ENCODE peak calls at places on chromosomes 2 and 18, in five cellular contexts. One of them, this sample, is unnamed. For H3K4me1, the result is how much of the 10 kb centered on the place peaks cover.

GRCh38 chr2:74690571-74690970 is 36.5 kb downstream of the SEMA4F start:
- DNase-seq in psoas muscle: no peak
- DNase-seq in HCT116: peak
- DNase-seq in A549: peak
- DNase-seq in cardiac muscle cell: peak
- DNase-seq in this sample: peak

GRCh38 chr2:169324581-169325260 is 37.6 kb downstream of the LRP2 start:
- DNase-seq in psoas muscle: no peak
- DNase-seq in HCT116: no peak
- DNase-seq in A549: no peak
- DNase-seq in cardiac muscle cell: peak
- DNase-seq in this sample: peak

GRCh38 chr2:216742411-216742810 is 47.1 kb upstream of the IGFBP5 start:
- DNase-seq in psoas muscle: peak
- DNase-seq in HCT116: no peak
- DNase-seq in A549: no peak
- DNase-seq in cardiac muscle cell: no peak
- DNase-seq in this sample: no peak

GRCh38 chr18:48313803-48314202 is 95.4 kb downstream of the ZBTB7C start:
- DNase-seq in psoas muscle: no peak
- DNase-seq in HCT116: no peak
- DNase-seq in A549: no peak
- DNase-seq in cardiac muscle cell: peak
- DNase-seq in this sample: no peak

GRCh38 chr2:66445781-66446177 is 10.9 kb downstream of the MEIS1 start:
- DNase-seq in psoas muscle: no peak
- DNase-seq in HCT116: no peak
- DNase-seq in A549: no peak
- DNase-seq in cardiac muscle cell: peak
- DNase-seq in this sample: peak

GRCh38 chr2:225164406-225165048 is 122.3 kb upstream of the DOCK10 start:
- DNase-seq in psoas muscle: no peak
- DNase-seq in HCT116: no peak
- DNase-seq in A549: no peak
- DNase-seq in cardiac muscle cell: peak
- DNase-seq in this sample: no peak

GRCh38 chr18:23967321-23968089 is 47.0 kb upstream of the TTC39C start:
- DNase-seq in psoas muscle: no peak
- DNase-seq in HCT116: no peak
- DNase-seq in A549: no peak
- DNase-seq in cardiac muscle cell: no peak
- DNase-seq in this sample: no peak

GRCh38 chr2:239804161-239805042 is 220.7 kb downstream of the NDUFA10 start:
- DNase-seq in psoas muscle: no peak
- DNase-seq in HCT116: no peak
- DNase-seq in A549: no peak
- DNase-seq in cardiac muscle cell: no peak
- DNase-seq in this sample: no peak

DNA sequence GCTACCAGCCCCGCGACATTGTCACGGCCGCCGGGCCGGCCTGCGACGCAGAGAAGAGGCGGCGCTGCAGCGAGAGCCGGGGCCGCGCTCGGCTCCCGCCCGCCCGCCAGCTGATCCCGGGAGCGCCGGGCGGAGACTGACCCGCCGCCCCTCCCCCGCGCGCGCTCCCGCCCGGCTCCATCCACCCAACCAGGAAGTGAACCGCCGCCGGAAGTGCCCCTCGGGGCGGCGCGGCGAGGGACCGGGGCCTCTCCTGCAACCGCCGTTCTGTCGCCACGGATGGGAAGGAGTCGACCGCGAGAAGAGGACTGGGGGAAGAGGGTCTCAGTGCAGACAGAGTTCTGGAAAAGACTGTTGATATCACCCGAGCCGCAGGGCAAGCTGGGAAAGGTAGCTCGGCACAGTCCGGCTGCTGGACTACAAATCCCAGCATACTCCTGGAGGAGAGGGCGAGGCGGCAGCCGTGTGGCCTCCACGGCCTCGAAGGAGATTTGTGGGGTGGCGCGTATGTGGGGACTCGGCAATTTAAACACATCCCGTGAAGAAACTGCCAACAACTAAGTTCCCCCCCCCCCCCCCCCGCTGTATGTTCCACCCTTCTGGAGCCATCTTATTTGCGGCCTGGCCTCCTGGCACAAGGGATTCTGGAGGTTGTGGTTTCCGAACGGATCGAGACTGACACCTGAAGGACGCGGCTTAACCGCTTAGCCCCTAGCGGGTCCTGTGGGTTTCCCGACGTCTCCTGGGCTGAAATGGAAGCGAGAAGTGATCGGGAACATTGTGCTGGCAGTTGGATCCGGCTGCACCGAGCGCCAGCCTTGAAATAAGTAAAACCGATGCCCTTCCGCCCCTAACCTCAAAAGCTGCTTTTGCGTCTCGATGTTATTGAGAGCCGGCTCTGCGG is at the start of gene AAK1:
- DNase-seq in psoas muscle: peak
- DNase-seq in HCT116: peak
- DNase-seq in A549: peak
- DNase-seq in cardiac muscle cell: peak
- DNase-seq in this sample: peak
- H3K4me1 ChIP-seq in psoas muscle: under half
- H3K4me1 ChIP-seq in HCT116: under half
- H3K4me1 ChIP-seq in A549: under half
- H3K4me1 ChIP-seq in cardiac muscle cell: under half
- H3K4me1 ChIP-seq in this sample: under half

GRCh38 chr2:70248145-70248809 is at the start of gene TIA1:
- DNase-seq in psoas muscle: peak
- DNase-seq in HCT116: peak
- DNase-seq in A549: peak
- DNase-seq in cardiac muscle cell: peak
- DNase-seq in this sample: peak

GRCh38 chr2:70255637-70256314 is 2.2 kb upstream of the PCYOX1 start:
- DNase-seq in psoas muscle: no peak
- DNase-seq in HCT116: no peak
- DNase-seq in A549: no peak
- DNase-seq in cardiac muscle cell: no peak
- DNase-seq in this sample: no peak

GRCh38 chr2:70247364-70248144 is 874 bp downstream of the TIA1 start:
- DNase-seq in psoas muscle: no peak
- DNase-seq in HCT116: no peak
- DNase-seq in A549: no peak
- DNase-seq in cardiac muscle cell: peak
- DNase-seq in this sample: peak

GRCh38 chr2:70248810-70249438 is 496 bp upstream of the TIA1 start:
- DNase-seq in psoas muscle: no peak
- DNase-seq in HCT116: no peak
- DNase-seq in A549: no peak
- DNase-seq in cardiac muscle cell: peak
- DNase-seq in this sample: peak

DNA sequence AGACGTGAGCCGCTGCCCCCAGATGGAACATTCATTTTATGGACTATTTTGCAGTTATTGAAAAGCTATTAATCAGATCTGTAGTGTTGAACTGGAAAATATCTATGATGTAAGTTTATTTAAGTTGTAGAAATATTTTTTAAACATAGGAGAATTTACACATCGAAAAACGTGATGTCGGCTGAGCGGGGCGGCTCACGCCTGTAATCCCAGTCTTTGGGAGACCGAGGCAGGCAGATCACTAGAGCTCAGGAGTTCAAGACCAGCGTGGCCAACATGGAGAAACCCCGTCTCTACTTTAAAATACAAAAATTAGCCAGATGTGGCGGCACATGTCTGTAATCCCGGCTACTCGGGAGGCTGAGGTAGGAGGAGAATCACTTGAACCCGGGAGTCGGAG is 2.0 kb upstream of the TIA1 start:
- DNase-seq in psoas muscle: no peak
- DNase-seq in HCT116: no peak
- DNase-seq in A549: no peak
- DNase-seq in cardiac muscle cell: no peak
- DNase-seq in this sample: no peak
- H3K4me1 ChIP-seq in psoas muscle: under half
- H3K4me1 ChIP-seq in HCT116: under half
- H3K4me1 ChIP-seq in A549: under half
- H3K4me1 ChIP-seq in cardiac muscle cell: under half
- H3K4me1 ChIP-seq in this sample: under half

GRCh38 chr2:36449943-36450392 is 94.4 kb downstream of the CRIM1 start:
- DNase-seq in psoas muscle: no peak
- DNase-seq in HCT116: no peak
- DNase-seq in A549: no peak
- DNase-seq in cardiac muscle cell: peak
- DNase-seq in this sample: no peak

GRCh38 chr2:36452279-36452678 is 96.7 kb downstream of the CRIM1 start:
- DNase-seq in psoas muscle: no peak
- DNase-seq in HCT116: no peak
- DNase-seq in A549: no peak
- DNase-seq in cardiac muscle cell: no peak
- DNase-seq in this sample: no peak

GRCh38 chr2:36453652-36454051 is 98.1 kb downstream of the CRIM1 start:
- DNase-seq in psoas muscle: no peak
- DNase-seq in HCT116: no peak
- DNase-seq in A549: no peak
- DNase-seq in cardiac muscle cell: no peak
- DNase-seq in this sample: no peak

GRCh38 chr2:36450466-36451196 is 95.1 kb downstream of the CRIM1 start:
- DNase-seq in psoas muscle: no peak
- DNase-seq in HCT116: no peak
- DNase-seq in A549: no peak
- DNase-seq in cardiac muscle cell: no peak
- DNase-seq in this sample: no peak

DNA sequence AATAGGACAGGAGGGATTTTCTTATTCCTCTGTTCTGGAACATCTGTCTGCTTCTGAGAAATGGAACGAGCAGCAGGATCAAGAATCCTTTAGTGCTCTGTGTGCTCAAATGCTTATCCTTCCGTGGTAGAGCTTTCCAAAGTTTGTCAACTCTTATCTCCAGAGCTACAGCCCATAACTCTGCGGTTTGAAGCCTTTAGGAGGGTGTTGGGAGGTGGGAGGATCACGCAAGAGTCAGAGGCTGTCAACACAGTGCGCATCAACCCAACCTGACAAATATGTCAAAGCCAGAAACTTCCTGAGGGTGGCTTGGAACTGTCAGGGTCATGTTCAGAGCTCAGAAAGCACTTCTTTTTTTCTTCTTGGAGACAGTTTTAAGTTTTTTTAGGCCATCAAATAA is 95.9 kb downstream of the CRIM1 start:
- DNase-seq in psoas muscle: no peak
- DNase-seq in HCT116: no peak
- DNase-seq in A549: no peak
- DNase-seq in cardiac muscle cell: no peak
- DNase-seq in this sample: no peak
- H3K4me1 ChIP-seq in psoas muscle: half or more
- H3K4me1 ChIP-seq in HCT116: under half
- H3K4me1 ChIP-seq in A549: half or more
- H3K4me1 ChIP-seq in cardiac muscle cell: under half
- H3K4me1 ChIP-seq in this sample: under half

GRCh38 chr2:144472911-144473310 is 47.0 kb downstream of the ZEB2 start:
- DNase-seq in psoas muscle: no peak
- DNase-seq in HCT116: no peak
- DNase-seq in A549: no peak
- DNase-seq in cardiac muscle cell: no peak
- DNase-seq in this sample: no peak

GRCh38 chr2:144472046-144472412 is 47.9 kb downstream of the ZEB2 start:
- DNase-seq in psoas muscle: no peak
- DNase-seq in HCT116: no peak
- DNase-seq in A549: no peak
- DNase-seq in cardiac muscle cell: no peak
- DNase-seq in this sample: no peak

GRCh38 chr2:144475596-144475995 is 44.3 kb downstream of the ZEB2 start:
- DNase-seq in psoas muscle: no peak
- DNase-seq in HCT116: no peak
- DNase-seq in A549: no peak
- DNase-seq in cardiac muscle cell: no peak
- DNase-seq in this sample: no peak

GRCh38 chr2:144475044-144475443 is 44.9 kb downstream of the ZEB2 start:
- DNase-seq in psoas muscle: no peak
- DNase-seq in HCT116: no peak
- DNase-seq in A549: no peak
- DNase-seq in cardiac muscle cell: no peak
- DNase-seq in this sample: no peak

DNA sequence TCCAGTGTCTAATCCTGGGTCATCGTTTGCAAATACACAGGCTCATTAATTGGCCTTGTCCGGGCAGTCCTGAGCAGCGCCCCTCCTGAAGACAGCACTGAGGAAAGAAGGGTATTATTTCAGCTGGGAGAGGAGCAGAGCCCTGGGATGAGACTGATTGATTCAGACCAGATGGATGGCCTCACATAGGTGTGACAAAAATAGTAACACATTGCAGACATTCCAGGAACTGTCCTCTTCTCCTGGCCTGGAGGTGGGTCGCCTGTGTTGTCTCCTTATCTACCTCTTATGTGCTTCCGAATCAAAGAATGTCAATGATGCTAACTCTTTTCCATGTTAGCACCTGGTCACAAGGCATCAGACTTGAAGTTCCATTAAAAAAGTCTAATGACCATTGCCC is 45.9 kb downstream of the ZEB2 start:
- DNase-seq in psoas muscle: no peak
- DNase-seq in HCT116: no peak
- DNase-seq in A549: no peak
- DNase-seq in cardiac muscle cell: no peak
- DNase-seq in this sample: no peak
- H3K4me1 ChIP-seq in psoas muscle: under half
- H3K4me1 ChIP-seq in HCT116: under half
- H3K4me1 ChIP-seq in A549: under half
- H3K4me1 ChIP-seq in cardiac muscle cell: half or more
- H3K4me1 ChIP-seq in this sample: under half

DNA sequence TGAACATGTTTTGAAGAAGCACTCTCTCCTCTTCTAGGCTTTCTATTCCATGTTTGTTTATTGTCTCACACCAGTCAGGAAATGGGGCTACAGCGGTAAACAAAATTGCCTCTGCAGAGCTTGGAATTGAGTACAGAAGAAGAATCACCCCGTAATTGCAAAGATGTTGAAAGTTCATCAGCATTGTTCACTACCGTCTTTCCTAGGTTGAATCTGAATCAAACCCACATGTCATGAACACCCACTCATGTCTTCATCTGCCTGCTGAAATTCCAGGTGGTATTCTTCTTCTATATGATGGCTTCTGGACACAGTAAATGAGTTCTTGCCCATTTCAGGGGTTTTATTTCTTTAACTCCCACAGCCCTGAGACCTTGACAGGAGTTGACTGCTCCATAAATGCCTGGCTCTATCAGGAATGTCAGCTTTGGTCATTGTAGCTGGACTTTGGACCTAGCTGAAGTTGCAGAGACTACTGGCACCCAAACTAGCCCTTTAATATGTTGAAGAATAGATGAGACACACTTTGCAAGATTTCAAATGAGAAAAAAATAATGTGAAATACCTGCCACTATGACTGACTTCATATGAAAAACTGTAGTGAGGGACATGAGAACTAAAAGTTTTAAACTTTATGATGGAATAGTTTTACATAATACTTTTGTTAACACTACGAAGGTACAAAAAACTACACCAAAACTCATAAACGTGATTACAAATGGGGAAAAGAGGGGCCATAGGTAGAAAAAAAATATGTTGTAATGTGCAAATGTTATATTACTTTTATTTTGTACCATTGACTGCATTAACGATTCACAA is 1235.3 kb upstream of the ZEB2 start:
- DNase-seq in psoas muscle: no peak
- DNase-seq in HCT116: no peak
- DNase-seq in A549: no peak
- DNase-seq in cardiac muscle cell: no peak
- DNase-seq in this sample: peak
- H3K4me1 ChIP-seq in psoas muscle: under half
- H3K4me1 ChIP-seq in HCT116: under half
- H3K4me1 ChIP-seq in A549: under half
- H3K4me1 ChIP-seq in cardiac muscle cell: under half
- H3K4me1 ChIP-seq in this sample: under half

This sample was measured in hepatocyte.